ENCODE peak calls at places on chromosomes 11 and 22, in ten cellular contexts. N, L, H, S, C, B, W, K, P and I are unnamed samples.

GRCh38 chr11:65858354-65859133 is 564 bp upstream of the CFL1 start:
- DNase-seq in W (no peak), N (no peak), L (no peak), S (no peak), B (no peak), C (peak), H (no peak), K (no peak), P (no peak), I (no peak)

GRCh38 chr11:107018902-107019493 is 722 bp upstream of the GUCY1A2 start:
- DNase-seq in B (peak), W (peak), K (no peak), C (peak), S (peak), N (peak), L (no peak), H (peak), P (peak), I (no peak)

GRCh38 chr22:35039625-35040024 is 26.3 kb upstream of the ISX start:
- DNase-seq in C (no peak), S (no peak), B (no peak), P (no peak), K (no peak), W (no peak), H (no peak), N (no peak), L (no peak), I (no peak)

GRCh38 chr22:23226497-23226850 is 46.2 kb downstream of the BCR start:
- DNase-seq in S (no peak), P (no peak), B (peak), N (no peak), K (no peak), H (no peak), W (no peak), C (no peak), L (no peak), I (no peak)

GRCh38 chr22:35569916-35570315 is 29.3 kb downstream of the RASD2 start:
- DNase-seq in L (no peak), H (no peak), W (no peak), N (no peak), S (no peak), C (no peak), K (no peak), B (no peak), P (no peak), I (no peak)

GRCh38 chr11:133821776-133822175 is 23.5 kb downstream of the SPATA19 start:
- DNase-seq in W (peak), K (peak), B (peak), N (peak), C (peak), L (no peak), P (no peak), S (no peak), H (no peak), I (no peak)

GRCh38 chr11:110833033-110833484 is 120.8 kb upstream of the ARHGAP20 start:
- DNase-seq in L (no peak), K (no peak), S (no peak), H (no peak), C (no peak), P (no peak), N (no peak), B (peak), W (no peak), I (no peak)

GRCh38 chr22:32971252-32971651 is 86.9 kb downstream of the SYN3 start:
- DNase-seq in K (no peak), L (no peak), S (no peak), B (no peak), H (no peak), P (no peak), C (no peak), W (no peak), N (no peak), I (no peak)

GRCh38 chr11:106088896-106089295 is 11.4 kb downstream of the AASDHPPT start:
- DNase-seq in W (no peak), K (no peak), L (no peak), H (no peak), P (no peak), C (no peak), B (no peak), N (no peak), S (no peak), I (no peak)

GRCh38 chr11:77082838-77083552 is 16.2 kb downstream of the CAPN5 start:
- DNase-seq in C (no peak), S (peak), W (peak), P (peak), L (peak), H (peak), B (peak), N (no peak), K (no peak), I (peak)

GRCh38 chr22:43520632-43521039 is 108.8 kb downstream of the MPPED1 start:
- DNase-seq in K (peak), S (no peak), W (no peak), B (no peak), C (peak), L (no peak), H (no peak), N (no peak), P (no peak), I (no peak)

GRCh38 chr11:96012086-96012824 is 88.3 kb upstream of the MTMR2 start:
- DNase-seq in N (peak), K (peak), L (peak), B (peak), P (no peak), H (no peak), C (peak), S (no peak), W (no peak), I (no peak)

GRCh38 chr11:1126935-1127663 is 30.7 kb upstream of the MUC5AC start:
- DNase-seq in N (peak), K (no peak), S (peak), B (no peak), W (peak), L (no peak), C (no peak), P (no peak), H (no peak), I (peak)

GRCh38 chr11:66934971-66935779 is 23.0 kb downstream of the PC start:
- DNase-seq in P (no peak), H (no peak), C (no peak), B (peak), L (no peak), K (no peak), S (no peak), N (no peak), W (no peak), I (no peak)

GRCh38 chr11:2585566-2586090 is 114.2 kb downstream of the KCNQ1OT1 start:
- DNase-seq in L (no peak), N (no peak), C (peak), K (no peak), H (peak), W (no peak), B (no peak), S (peak), P (no peak), I (no peak)

GRCh38 chr11:133228406-133229330 is 303.6 kb downstream of the OPCML start:
- DNase-seq in P (no peak), N (peak), W (peak), H (no peak), B (no peak), L (no peak), S (no peak), K (no peak), C (no peak), I (no peak)

GRCh38 chr11:120034176-120034575 is 103.7 kb downstream of the TRIM29 start:
- DNase-seq in N (no peak), W (no peak), C (no peak), H (no peak), K (no peak), L (no peak), B (no peak), S (no peak), P (no peak), I (no peak)

GRCh38 chr11:2276280-2276998 is 6.1 kb upstream of the ASCL2 start:
- DNase-seq in H (no peak), C (no peak), N (no peak), W (no peak), B (no peak), L (no peak), S (peak), P (peak), K (no peak), I (no peak)

GRCh38 chr11:65502852-65503603 is 4.2 kb downstream of the MALAT1 start:
- DNase-seq in S (no peak), K (peak), H (no peak), L (no peak), W (no peak), P (no peak), N (no peak), B (peak), C (no peak), I (no peak)

GRCh38 chr11:69088676-69089146 is 40.0 kb downstream of the TPCN2 start:
- DNase-seq in H (peak), S (no peak), C (peak), P (no peak), W (peak), B (peak), K (peak), L (peak), N (peak), I (peak)
- TF ChIP-seq CTCF in H (peak), S (peak), C (peak), P (no peak), W (peak), B (peak), K (peak), L (peak), N (peak), I (peak)

DNA sequence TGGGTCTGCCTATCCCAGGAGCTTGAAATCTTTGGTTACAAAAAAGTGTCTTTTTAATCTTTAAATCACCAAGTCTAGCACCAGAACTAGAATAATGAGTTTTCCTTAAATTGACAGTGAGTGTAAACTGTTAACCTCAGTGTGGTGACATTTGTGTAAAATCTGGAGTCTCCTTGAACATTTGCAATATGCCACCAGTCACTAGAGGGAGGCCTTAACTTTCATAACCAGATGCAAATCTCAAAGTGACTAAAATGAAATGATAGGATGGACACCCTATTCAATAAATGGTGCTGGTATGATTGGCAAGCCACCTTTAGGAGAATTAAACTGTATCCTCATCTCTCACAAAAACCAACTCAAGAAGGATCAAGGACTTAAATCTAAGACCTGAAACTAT is 8.3 kb upstream of the SCGB1D2 start:
- DNase-seq in W (no peak), H (no peak), B (peak), P (no peak), S (no peak), N (no peak), K (peak), C (no peak), L (no peak), I (no peak)
- TF ChIP-seq CTCF in W (no peak), H (no peak), B (no peak), P (no peak), S (no peak), N (no peak), K (peak), C (no peak), L (no peak), I (no peak)

GRCh38 chr22:31096637-31097274 is 10.6 kb downstream of the SELENOM start:
- DNase-seq in L (no peak), P (peak), B (no peak), S (no peak), W (peak), K (no peak), C (no peak), H (no peak), N (no peak), I (no peak)
- TF ChIP-seq CTCF in L (no peak), P (no peak), B (no peak), S (no peak), W (no peak), K (no peak), C (no peak), H (no peak), N (no peak), I (no peak)

GRCh38 chr22:49763138-49763537 is 64.5 kb downstream of the BRD1 start:
- DNase-seq in W (no peak), N (no peak), K (no peak), C (no peak), H (no peak), S (no peak), B (no peak), P (no peak), L (no peak), I (peak)
- TF ChIP-seq CTCF in W (no peak), N (no peak), K (no peak), C (no peak), H (no peak), S (no peak), B (no peak), P (no peak), L (no peak), I (no peak)

GRCh38 chr11:10693509-10694071 is at the start of gene IRAG1:
- DNase-seq in S (peak), C (no peak), H (peak), K (no peak), L (no peak), P (peak), W (peak), B (peak), N (peak), I (no peak)

GRCh38 chr11:10683429-10683828 is 10.1 kb downstream of the IRAG1 start:
- DNase-seq in H (no peak), W (no peak), K (no peak), P (no peak), N (no peak), C (no peak), B (no peak), L (no peak), S (no peak), I (no peak)

GRCh38 chr11:10692716-10693115 is 839 bp downstream of the IRAG1 start:
- DNase-seq in L (no peak), N (no peak), B (no peak), W (no peak), C (no peak), S (no peak), P (no peak), K (no peak), H (no peak), I (no peak)

GRCh38 chr11:10688401-10688800 is 5.2 kb downstream of the IRAG1 start:
- DNase-seq in L (no peak), B (no peak), S (no peak), H (no peak), C (no peak), P (no peak), N (no peak), W (peak), K (peak), I (no peak)
- TF ChIP-seq CTCF in L (no peak), B (peak), S (peak), H (no peak), C (no peak), P (no peak), N (peak), W (peak), K (peak), I (peak)